ENCODE peak calls at places on chromosomes 12 and 14, in five cellular contexts. R is dermis microvascular lymphatic vessel endothelial cell; H is HTR-8/SVneo; J is stimulated activated CD8-positive, alpha-beta memory T cell treated with anti-CD3 and anti-CD28 coated beads, Interleukin-15, amount 100 ng/mL, for 24 hours; T is EL. G is an unnamed sample.

GRCh38 chr12:33676866-33677265 is 237.2 kb upstream of the SYT10 start:
- DNase-seq in R (no peak), H (no peak), J (no peak), T (no peak), G (no peak)

GRCh38 chr12:28578833-28579252 is 388.6 kb downstream of the CCDC91 start:
- DNase-seq in R (no peak), H (no peak), J (no peak), T (peak), G (no peak)

GRCh38 chr12:3725267-3726115 is 27.4 kb downstream of the CRACR2A start:
- DNase-seq in R (peak), H (no peak), J (no peak), T (no peak), G (no peak)

GRCh38 chr14:59224341-59224740 is 35.9 kb downstream of the DAAM1 start:
- DNase-seq in R (no peak), H (no peak), J (no peak), T (no peak), G (no peak)

GRCh38 chr12:15227004-15227679 is 5.9 kb upstream of the RERG start:
- DNase-seq in R (peak), H (peak), J (no peak), T (peak), G (peak)

GRCh38 chr14:25463475-25463874 is 413.5 kb upstream of the STXBP6 start:
- DNase-seq in R (no peak), H (no peak), J (no peak), T (no peak), G (no peak)

GRCh38 chr12:58750484-58750883 is 169.8 kb downstream of the LRIG3 start:
- DNase-seq in R (no peak), H (no peak), J (no peak), T (peak), G (peak)

GRCh38 chr14:76936483-76936882 is 92.0 kb downstream of the IRF2BPL start:
- DNase-seq in R (no peak), H (no peak), J (no peak), T (no peak), G (no peak)

GRCh38 chr12:50214018-50214417 is 46.8 kb upstream of the CERS5 start:
- DNase-seq in R (no peak), H (no peak), J (no peak), T (no peak), G (no peak)

GRCh38 chr12:54398995-54399793 is 14.7 kb upstream of the ZNF385A start:
- DNase-seq in R (peak), H (peak), J (peak), T (peak), G (peak)

GRCh38 chr12:85823436-85824179 is 12.6 kb downstream of the RASSF9 start:
- DNase-seq in R (peak), H (peak), J (no peak), T (peak), G (peak)

GRCh38 chr14:21302013-21302857 is 22.4 kb downstream of the RPGRIP1 start:
- DNase-seq in R (no peak), H (no peak), J (no peak), T (no peak), G (no peak)

GRCh38 chr14:104284107-104284592 is 145.8 kb downstream of the KIF26A start:
- DNase-seq in R (no peak), H (no peak), J (no peak), T (no peak), G (no peak)

GRCh38 chr12:4701383-4701782 is 18.8 kb upstream of the GALNT8 start:
- DNase-seq in R (no peak), H (no peak), J (no peak), T (no peak), G (no peak)

GRCh38 chr12:130480887-130481286 is 143.2 kb downstream of the PIWIL1 start:
- DNase-seq in R (no peak), H (no peak), J (no peak), T (no peak), G (no peak)

GRCh38 chr14:50717826-50718225 is 49.7 kb upstream of the SAV1 start:
- DNase-seq in R (no peak), H (no peak), J (no peak), T (no peak), G (no peak)

GRCh38 chr12:114547636-114548035 is 136.3 kb downstream of the TBX3 start:
- DNase-seq in R (no peak), H (no peak), J (no peak), T (no peak), G (no peak)

GRCh38 chr12:77072833-77073495 is 7.6 kb upstream of the E2F7 start:
- DNase-seq in R (peak), H (no peak), J (no peak), T (peak), G (no peak)

GRCh38 chr14:53331247-53331646 is 178.1 kb upstream of the DDHD1 start:
- DNase-seq in R (no peak), H (peak), J (no peak), T (peak), G (peak)

GRCh38 chr14:90839024-90839888 is 23.0 kb upstream of the TTC7B start:
- DNase-seq in R (peak), H (no peak), J (no peak), T (peak), G (peak)

GRCh38 chr14:85607571-85608219 is 77.8 kb downstream of the FLRT2 start:
- DNase-seq in R (peak), H (no peak), J (no peak), T (peak), G (peak)

GRCh38 chr14:51846631-51847488 is 13.6 kb upstream of the GNG2 start:
- DNase-seq in R (peak), H (no peak), J (peak), T (peak), G (peak)

GRCh38 chr14:95533822-95534221 is 1.0 kb upstream of the GLRX5 start:
- DNase-seq in R (peak), H (no peak), J (no peak), T (peak), G (no peak)

GRCh38 chr12:24302708-24303107 is 353.2 kb upstream of the SOX5 start:
- DNase-seq in R (no peak), H (no peak), J (no peak), T (no peak), G (no peak)

GRCh38 chr14:103594265-103594664 is 31.5 kb downstream of the COA8 start:
- DNase-seq in R (no peak), H (no peak), J (no peak), T (peak), G (peak)

GRCh38 chr12:54370218-54370730 is 6.0 kb upstream of the GPR84 start:
- DNase-seq in R (peak), H (peak), J (no peak), T (peak), G (peak)

GRCh38 chr12:122081697-122082221 is 3.2 kb downstream of the MLXIP start:
- DNase-seq in R (peak), H (no peak), J (no peak), T (peak), G (peak)

GRCh38 chr12:114774181-114774580 is 90.2 kb upstream of the TBX3 start:
- DNase-seq in R (no peak), H (peak), J (no peak), T (peak), G (peak)

G was measured in HT1080.